ENCODE peak calls at places on chromosome 20, in ten cellular contexts. U, W, B, L, T, I, Y, F, O and M are unnamed samples.

GRCh38 chr20:16020971-16021370 is 552.3 kb downstream of the KIF16B start:
- DNase-seq in L (peak), U (no peak), B (no peak), F (no peak), W (no peak), T (no peak), O (no peak), I (peak), Y (no peak), M (no peak)

GRCh38 chr20:52481443-52481842 is 289.9 kb upstream of the ZFP64 start:
- DNase-seq in Y (no peak), I (no peak), B (no peak), L (no peak), O (no peak), F (peak), U (peak), T (no peak), W (no peak), M (no peak)

GRCh38 chr20:49775229-49775693 is 37.4 kb upstream of the SLC9A8 start:
- DNase-seq in B (no peak), U (peak), O (no peak), L (peak), I (peak), Y (no peak), T (no peak), F (no peak), W (no peak), M (no peak)

GRCh38 chr20:18188446-18188845 is 50.8 kb downstream of the KAT14 start:
- DNase-seq in B (no peak), O (no peak), Y (no peak), L (peak), T (no peak), F (no peak), W (no peak), U (peak), I (no peak), M (no peak)

GRCh38 chr20:35283441-35284266 is 918 bp downstream of the EIF6 start:
- DNase-seq in W (no peak), B (no peak), F (no peak), L (no peak), Y (no peak), T (no peak), U (no peak), I (peak), O (no peak), M (no peak)

GRCh38 chr20:41650221-41650948 is 32.2 kb upstream of the CHD6 start:
- DNase-seq in W (no peak), Y (no peak), O (no peak), B (peak), F (no peak), I (no peak), U (no peak), L (no peak), T (no peak), M (no peak)

GRCh38 chr20:60137657-60138245 is 179.5 kb downstream of the CDH26 start:
- DNase-seq in O (no peak), Y (no peak), L (peak), F (no peak), B (peak), W (peak), U (no peak), T (no peak), I (peak), M (no peak)

GRCh38 chr20:59413326-59413865 is 113.0 kb downstream of the EDN3 start:
- DNase-seq in U (no peak), O (no peak), B (no peak), I (no peak), T (no peak), Y (no peak), F (no peak), L (no peak), W (no peak), M (no peak)

GRCh38 chr20:61828891-61829290 is 236.8 kb downstream of the TAF4 start:
- DNase-seq in T (no peak), L (no peak), W (no peak), F (no peak), Y (no peak), U (no peak), O (no peak), I (no peak), B (no peak), M (peak)

GRCh38 chr20:51326241-51326819 is 216.2 kb downstream of the NFATC2 start:
- DNase-seq in Y (peak), T (peak), F (peak), L (peak), B (peak), I (peak), O (no peak), W (peak), U (peak), M (no peak)

GRCh38 chr20:61679473-61679872 is 386.2 kb downstream of the TAF4 start:
- DNase-seq in F (no peak), L (no peak), I (no peak), B (no peak), Y (no peak), U (no peak), T (peak), W (no peak), O (no peak), M (peak)

GRCh38 chr20:24160563-24161355 is 172.2 kb upstream of the GGTLC1 start:
- DNase-seq in T (peak), O (no peak), L (peak), I (peak), F (peak), B (peak), W (no peak), Y (no peak), U (peak), M (no peak)

GRCh38 chr20:59858425-59858824 is 75.0 kb downstream of the SYCP2 start:
- DNase-seq in O (no peak), F (no peak), Y (no peak), B (no peak), W (no peak), U (no peak), I (no peak), L (no peak), T (no peak), M (no peak)

GRCh38 chr20:8389381-8390368 is 257.6 kb downstream of the PLCB1 start:
- DNase-seq in L (peak), T (no peak), O (no peak), U (peak), I (peak), B (peak), F (no peak), W (no peak), Y (no peak), M (no peak)

GRCh38 chr20:35947489-35947888 is 6.8 kb downstream of the SCAND1 start:
- DNase-seq in F (no peak), W (peak), L (peak), U (peak), I (peak), Y (no peak), O (no peak), B (peak), T (no peak), M (no peak)

GRCh38 chr20:48538058-48538825 is 289.6 kb downstream of the PREX1 start:
- DNase-seq in F (peak), W (no peak), O (no peak), T (no peak), B (no peak), L (peak), U (peak), I (no peak), Y (no peak), M (no peak)

GRCh38 chr20:50226093-50226974 is 35.7 kb downstream of the CEBPB start:
- DNase-seq in L (peak), O (no peak), B (no peak), Y (no peak), I (peak), F (no peak), T (no peak), U (peak), W (no peak), M (no peak)

GRCh38 chr20:44093249-44093582 is 93.8 kb downstream of the JPH2 start:
- DNase-seq in T (no peak), L (no peak), I (no peak), B (no peak), U (no peak), O (no peak), W (no peak), F (no peak), Y (no peak), M (no peak)
- TF ChIP-seq CTCF in T (no peak), L (peak), I (no peak), B (peak), U (no peak), O (no peak), W (no peak), F (no peak), Y (peak), M (peak)

DNA sequence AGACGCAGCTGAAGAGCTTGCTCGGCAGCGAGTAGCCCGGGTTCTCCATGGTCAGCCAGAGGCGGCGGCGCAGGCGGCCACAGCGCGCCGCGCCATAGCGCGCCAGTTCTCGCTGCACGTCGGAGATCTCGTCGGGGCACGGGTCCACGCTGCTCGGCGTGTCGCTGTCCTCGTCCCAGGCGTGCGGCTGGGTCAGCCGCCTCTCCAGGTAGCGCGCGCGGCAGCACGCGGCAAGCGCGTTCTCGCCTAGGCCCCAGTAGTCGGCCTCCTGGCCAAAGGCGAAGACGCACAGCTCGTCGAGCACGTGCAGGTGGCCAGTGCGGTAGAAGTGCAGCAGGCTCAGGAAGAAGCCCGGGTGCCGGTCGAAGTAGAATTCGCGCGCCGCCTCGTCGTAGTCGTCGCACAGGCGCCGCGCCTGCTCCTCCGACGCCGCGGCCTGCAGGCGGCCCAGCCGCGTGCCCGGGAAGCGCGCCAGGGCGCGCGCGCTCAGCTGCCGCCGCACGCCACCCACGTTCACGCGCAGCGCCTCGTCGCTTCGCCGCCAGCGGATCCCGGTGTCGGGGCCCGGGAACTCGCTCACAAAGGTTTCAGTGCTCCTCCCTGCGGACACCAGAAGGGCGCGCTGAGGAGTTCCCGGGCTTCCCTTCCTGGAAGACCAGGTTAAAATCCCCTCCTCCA is 2.7 kb downstream of the KCNS1 start:
- DNase-seq in B (no peak), T (no peak), W (no peak), F (no peak), I (no peak), L (peak), O (no peak), Y (no peak), U (peak), M (no peak)
- TF ChIP-seq CTCF in B (no peak), T (no peak), W (no peak), F (no peak), I (peak), L (peak), O (no peak), Y (no peak), U (peak), M (peak)

GRCh38 chr20:37288091-37288490 is 1.4 kb upstream of the MANBAL start:
- DNase-seq in I (peak), T (no peak), Y (no peak), B (no peak), O (no peak), L (no peak), W (no peak), U (no peak), F (no peak), M (no peak)
- TF ChIP-seq CTCF in I (no peak), T (no peak), Y (no peak), B (no peak), O (no peak), L (no peak), W (no peak), U (no peak), F (no peak), M (no peak)

DNA sequence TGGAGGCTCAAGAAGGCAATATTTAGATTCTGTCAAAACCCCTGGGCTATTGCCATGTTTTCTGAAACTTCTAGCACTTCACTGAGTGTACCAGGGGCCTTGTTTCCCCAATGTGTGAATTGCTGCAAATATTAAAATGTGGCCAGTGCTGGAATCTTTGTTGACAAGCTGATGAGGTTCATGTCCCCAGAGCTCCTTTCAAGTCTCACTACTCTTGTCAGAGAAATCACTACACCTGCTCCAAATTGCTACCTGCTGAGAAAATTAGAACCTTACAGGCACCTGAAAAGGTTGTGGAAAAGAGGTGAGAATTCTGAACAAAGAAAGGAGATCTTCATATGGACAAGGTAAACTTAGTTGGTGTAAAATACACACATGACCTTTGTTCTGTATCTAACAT is 214.6 kb upstream of the BTBD3 start:
- DNase-seq in O (no peak), T (no peak), W (no peak), F (no peak), I (no peak), B (no peak), Y (no peak), L (no peak), U (no peak), M (no peak)
- TF ChIP-seq CTCF in O (no peak), T (no peak), W (no peak), F (no peak), I (no peak), B (no peak), Y (no peak), L (no peak), U (no peak), M (no peak)

DNA sequence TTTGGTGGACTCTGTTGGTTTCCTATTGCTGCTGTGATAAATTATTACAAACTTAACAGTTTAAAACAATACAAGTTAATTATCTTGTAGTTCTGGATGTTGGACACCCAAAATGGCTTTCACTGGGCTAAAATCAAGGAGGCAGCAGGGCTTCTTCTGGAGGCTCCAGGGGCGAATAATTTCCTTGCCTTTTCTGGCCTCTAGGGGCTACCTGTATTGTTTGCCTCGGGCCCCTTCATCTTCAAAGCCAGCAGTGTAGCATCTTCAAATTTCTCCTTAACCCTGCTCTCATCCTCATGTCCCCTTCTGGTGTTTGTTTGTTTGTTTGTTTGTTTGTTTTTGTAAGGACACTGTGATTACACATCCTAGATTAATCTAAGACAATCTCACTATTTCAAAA is 60.5 kb upstream of the ANKEF1 start:
- DNase-seq in B (peak), I (no peak), L (no peak), W (no peak), U (no peak), O (no peak), F (no peak), Y (no peak), T (no peak), M (no peak)
- TF ChIP-seq CTCF in B (peak), I (peak), L (no peak), W (no peak), U (no peak), O (no peak), F (no peak), Y (no peak), T (no peak), M (peak)

DNA sequence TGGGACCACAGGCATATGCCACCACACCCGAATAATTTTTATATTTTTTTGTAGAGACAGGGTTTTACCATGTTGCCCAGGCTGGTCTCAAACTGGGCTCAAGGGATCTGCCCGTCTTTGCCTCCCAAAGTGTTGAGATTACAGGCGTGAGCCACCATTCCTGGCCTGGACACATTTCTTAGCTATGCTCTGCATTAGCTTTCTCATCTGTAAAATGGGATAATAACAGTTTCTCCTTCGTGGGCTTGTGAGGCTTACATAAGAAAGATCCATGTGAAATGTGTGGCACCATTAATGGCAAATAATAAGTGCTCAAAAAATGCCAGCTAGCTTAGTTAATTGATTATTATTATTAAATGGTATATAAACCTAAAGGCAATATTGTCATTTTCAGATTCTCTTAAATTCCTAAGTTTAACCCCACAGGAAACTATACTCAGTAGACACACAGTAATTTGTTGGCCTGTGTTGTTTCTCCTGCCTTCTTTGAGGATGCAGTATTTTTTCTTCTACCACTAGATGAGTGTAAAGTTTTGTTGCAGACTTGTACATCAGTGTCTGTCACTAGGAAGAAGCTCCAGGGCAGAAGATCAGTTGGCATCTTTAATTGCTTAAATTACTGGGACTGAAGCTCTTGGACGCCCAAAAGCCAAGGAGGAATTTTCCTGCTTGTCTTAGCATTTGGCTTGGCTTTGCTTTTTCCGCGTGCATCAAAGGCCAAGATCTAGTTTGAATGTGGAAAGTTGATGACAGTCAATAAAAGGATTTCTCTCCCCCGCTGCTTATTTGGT is 162.3 kb upstream of the ZNF217 start:
- DNase-seq in O (no peak), F (no peak), T (no peak), U (no peak), L (no peak), I (no peak), B (no peak), Y (no peak), W (no peak), M (no peak)
- TF ChIP-seq CTCF in O (no peak), F (no peak), T (no peak), U (no peak), L (no peak), I (no peak), B (peak), Y (no peak), W (no peak), M (peak)

GRCh38 chr20:56995635-56996075 is 270.8 kb downstream of the BMP7 start:
- DNase-seq in W (no peak), Y (no peak), L (peak), I (peak), T (no peak), U (peak), B (peak), F (peak), O (no peak), M (no peak)
- TF ChIP-seq CTCF in W (no peak), Y (no peak), L (peak), I (peak), T (peak), U (peak), B (peak), F (peak), O (peak), M (peak)